ENCODE peak calls at places on chromosomes 12 and 14, in seven cellular contexts. D is ovary, M is A549, K is choroid plexus epithelial cell, L is skeletal muscle cell, R is GM23338, E is MM.1S. P is an unnamed sample.

GRCh38 chr12:108514973-108515814 is at the start of gene FICD:
- DNase-seq in D (peak), M (peak), K (peak), L (peak), R (peak), E (peak), P (peak)

GRCh38 chr14:88995437-88996198 is 171.2 kb downstream of the TTC8 start:
- DNase-seq in D (no peak), M (peak), K (peak), L (peak), R (no peak), E (no peak), P (peak)

GRCh38 chr12:75699728-75700496 is 188.5 kb upstream of the KRR1 start:
- DNase-seq in D (no peak), M (no peak), K (peak), L (no peak), R (peak), E (no peak), P (peak)

GRCh38 chr12:128743911-128744310 is 79.8 kb downstream of the SLC15A4 start:
- DNase-seq in D (no peak), M (no peak), K (no peak), L (no peak), R (no peak), E (no peak), P (no peak)

GRCh38 chr12:96112733-96113132 is 77.3 kb upstream of the LTA4H start:
- DNase-seq in D (no peak), M (no peak), K (no peak), L (no peak), R (no peak), E (no peak), P (no peak)

GRCh38 chr12:47860279-47860841 is 40.7 kb upstream of the HDAC7 start:
- DNase-seq in D (no peak), M (no peak), K (no peak), L (no peak), R (no peak), E (no peak), P (no peak)

GRCh38 chr14:92917041-92917940 is 5.7 kb upstream of the CHGA start:
- DNase-seq in D (no peak), M (no peak), K (no peak), L (no peak), R (no peak), E (no peak), P (no peak)

GRCh38 chr14:23182372-23183014 is 967 bp downstream of the SLC7A8 start:
- DNase-seq in D (peak), M (no peak), K (no peak), L (no peak), R (peak), E (peak), P (no peak)

GRCh38 chr12:70719672-70720420 is 82.6 kb upstream of the PTPRB start:
- DNase-seq in D (no peak), M (no peak), K (peak), L (peak), R (peak), E (peak), P (peak)

GRCh38 chr12:58583956-58584355 is 336.3 kb downstream of the LRIG3 start:
- DNase-seq in D (no peak), M (no peak), K (no peak), L (no peak), R (no peak), E (no peak), P (no peak)

GRCh38 chr14:97513891-97514290 is 716.7 kb downstream of the VRK1 start:
- DNase-seq in D (no peak), M (no peak), K (no peak), L (no peak), R (no peak), E (no peak), P (no peak)

GRCh38 chr14:23445773-23446172 is 10.3 kb upstream of the MYH7 start:
- DNase-seq in D (no peak), M (no peak), K (no peak), L (no peak), R (no peak), E (no peak), P (no peak)

GRCh38 chr14:31877333-31877798 is 199.7 kb upstream of the ARHGAP5 start:
- DNase-seq in D (no peak), M (no peak), K (peak), L (peak), R (no peak), E (no peak), P (peak)

GRCh38 chr12:109264095-109264942 is 44.8 kb downstream of the FOXN4 start:
- DNase-seq in D (peak), M (peak), K (peak), L (no peak), R (peak), E (peak), P (peak)

GRCh38 chr14:69666698-69667211 is 55.4 kb downstream of the SUSD6 start:
- DNase-seq in D (no peak), M (peak), K (no peak), L (no peak), R (no peak), E (no peak), P (peak)

GRCh38 chr12:27969901-27970390 is 2.6 kb downstream of the PTHLH start:
- DNase-seq in D (peak), M (peak), K (peak), L (no peak), R (peak), E (peak), P (peak)

GRCh38 chr12:124544311-124544970 is 23.0 kb downstream of the NCOR2 start:
- DNase-seq in D (no peak), M (no peak), K (no peak), L (no peak), R (no peak), E (no peak), P (no peak)

GRCh38 chr14:61254803-61255526 is 26.2 kb downstream of the TMEM30B start:
- DNase-seq in D (no peak), M (no peak), K (no peak), L (no peak), R (peak), E (no peak), P (no peak)

GRCh38 chr14:97723834-97724770 is 926.9 kb downstream of the VRK1 start:
- DNase-seq in D (no peak), M (no peak), K (no peak), L (no peak), R (no peak), E (no peak), P (no peak)

GRCh38 chr12:132517013-132517739 is 27.2 kb downstream of the FBRSL1 start:
- DNase-seq in D (no peak), M (no peak), K (no peak), L (no peak), R (no peak), E (no peak), P (no peak)

GRCh38 chr12:125330645-125331341 is 265.6 kb downstream of the AACS start:
- DNase-seq in D (peak), M (peak), K (peak), L (no peak), R (peak), E (peak), P (peak)

GRCh38 chr14:105059035-105059916 is 6.0 kb downstream of the GPR132 start:
- DNase-seq in D (no peak), M (no peak), K (no peak), L (no peak), R (peak), E (no peak), P (no peak)

GRCh38 chr14:32200368-32201195 is 1.3 kb upstream of the RNU6-7 start:
- DNase-seq in D (no peak), M (no peak), K (no peak), L (no peak), R (no peak), E (peak), P (no peak)

GRCh38 chr14:81264011-81264410 is 43.3 kb upstream of the GTF2A1 start:
- DNase-seq in D (no peak), M (no peak), K (no peak), L (no peak), R (no peak), E (no peak), P (no peak)

GRCh38 chr14:24366664-24367505 is 1.1 kb upstream of the NFATC4 start:
- DNase-seq in D (peak), M (peak), K (peak), L (peak), R (peak), E (peak), P (peak)

GRCh38 chr12:94305293-94305957 is 154.2 kb downstream of the CEP83 start:
- DNase-seq in D (no peak), M (no peak), K (peak), L (no peak), R (peak), E (no peak), P (peak)

GRCh38 chr12:42086021-42086420 is 58.7 kb downstream of the GXYLT1 start:
- DNase-seq in D (no peak), M (no peak), K (peak), L (peak), R (no peak), E (no peak), P (peak)

GRCh38 chr14:77064535-77065178 is 33.4 kb upstream of the CIPC start:
- DNase-seq in D (no peak), M (no peak), K (no peak), L (no peak), R (no peak), E (no peak), P (no peak)

GRCh38 chr14:73369433-73369832 is 88.9 kb downstream of the NUMB start:
- DNase-seq in D (no peak), M (no peak), K (no peak), L (no peak), R (no peak), E (no peak), P (no peak)

GRCh38 chr14:21724115-21724973 is 50.7 kb upstream of the OR4E1 start:
- DNase-seq in D (no peak), M (no peak), K (no peak), L (no peak), R (no peak), E (no peak), P (no peak)

GRCh38 chr14:21721504-21721903 is 47.9 kb upstream of the OR4E1 start:
- DNase-seq in D (no peak), M (no peak), K (no peak), L (no peak), R (no peak), E (no peak), P (no peak)

GRCh38 chr14:21719841-21720240 is 46.2 kb upstream of the OR4E1 start:
- DNase-seq in D (no peak), M (no peak), K (no peak), L (no peak), R (no peak), E (no peak), P (no peak)

GRCh38 chr14:21723431-21724045 is 49.9 kb upstream of the OR4E1 start:
- DNase-seq in D (no peak), M (peak), K (peak), L (no peak), R (peak), E (peak), P (no peak)
- H3K4me3 ChIP-seq in D (no peak), M (no peak), K (no peak), L (no peak), R (no peak), E (peak), P (no peak)

DNA sequence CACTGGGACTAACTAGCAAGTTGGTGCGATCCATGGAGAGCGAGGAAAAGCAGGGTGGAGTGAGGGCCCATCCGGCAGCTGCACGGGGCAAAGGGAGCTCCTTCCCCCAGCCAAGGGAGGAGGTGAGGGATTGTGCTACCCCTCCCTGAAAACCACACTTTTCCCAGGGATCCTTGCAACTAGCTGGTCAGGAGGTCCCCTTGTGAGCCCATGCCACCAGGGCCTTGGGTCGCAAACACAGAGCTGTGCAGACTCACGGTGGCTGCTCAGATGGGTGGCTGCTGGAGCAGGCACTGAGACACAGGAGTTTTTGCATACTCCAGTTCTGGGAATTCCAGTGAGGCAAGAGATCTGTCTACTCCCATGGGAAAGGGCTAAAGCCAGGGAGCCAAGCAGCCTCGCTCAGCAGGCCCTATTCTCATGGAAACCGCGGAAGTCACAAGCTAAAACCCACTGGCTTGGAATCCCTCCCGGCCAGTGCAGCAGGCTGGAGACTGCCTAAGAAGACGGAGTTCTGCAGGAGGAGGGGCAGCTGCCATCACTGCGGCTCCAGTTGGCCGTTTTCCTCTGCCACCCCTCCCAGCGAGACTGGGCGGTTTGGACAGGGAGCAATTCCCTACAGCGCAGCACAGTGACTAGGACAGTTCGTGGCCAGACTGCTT is 10.9 kb upstream of the ZNF705A start:
- DNase-seq in D (peak), M (no peak), K (peak), L (peak), R (peak), E (no peak), P (peak)
- H3K4me3 ChIP-seq in D (no peak), M (no peak), K (peak), L (peak), R (no peak), E (no peak), P (no peak)

GRCh38 chr14:103090481-103091020 is 4.0 kb upstream of the EXOC3L4 start:
- DNase-seq in D (no peak), M (no peak), K (no peak), L (no peak), R (no peak), E (no peak), P (no peak)
- H3K4me3 ChIP-seq in D (no peak), M (peak), K (no peak), L (no peak), R (peak), E (no peak), P (no peak)

GRCh38 chr12:53976823-53977595 is 2.3 kb upstream of the HOTAIR start:
- DNase-seq in D (no peak), M (no peak), K (no peak), L (no peak), R (no peak), E (no peak), P (no peak)
- H3K4me3 ChIP-seq in D (no peak), M (no peak), K (no peak), L (peak), R (no peak), E (no peak), P (no peak)

GRCh38 chr12:113881588-113881987 is 84.5 kb downstream of the RBM19 start:
- DNase-seq in D (no peak), M (no peak), K (no peak), L (no peak), R (no peak), E (no peak), P (no peak)

GRCh38 chr12:113882690-113883089 is 83.4 kb downstream of the RBM19 start:
- DNase-seq in D (no peak), M (no peak), K (no peak), L (no peak), R (no peak), E (no peak), P (no peak)

GRCh38 chr12:113879658-113880057 is 86.5 kb downstream of the RBM19 start:
- DNase-seq in D (no peak), M (no peak), K (no peak), L (no peak), R (no peak), E (no peak), P (no peak)

GRCh38 chr12:113880993-113881392 is 85.1 kb downstream of the RBM19 start:
- DNase-seq in D (no peak), M (no peak), K (no peak), L (no peak), R (no peak), E (no peak), P (no peak)

GRCh38 chr12:113880337-113880736 is 85.8 kb downstream of the RBM19 start:
- DNase-seq in D (no peak), M (no peak), K (no peak), L (no peak), R (no peak), E (no peak), P (no peak)
- H3K4me3 ChIP-seq in D (no peak), M (no peak), K (no peak), L (no peak), R (no peak), E (no peak), P (no peak)

DNA sequence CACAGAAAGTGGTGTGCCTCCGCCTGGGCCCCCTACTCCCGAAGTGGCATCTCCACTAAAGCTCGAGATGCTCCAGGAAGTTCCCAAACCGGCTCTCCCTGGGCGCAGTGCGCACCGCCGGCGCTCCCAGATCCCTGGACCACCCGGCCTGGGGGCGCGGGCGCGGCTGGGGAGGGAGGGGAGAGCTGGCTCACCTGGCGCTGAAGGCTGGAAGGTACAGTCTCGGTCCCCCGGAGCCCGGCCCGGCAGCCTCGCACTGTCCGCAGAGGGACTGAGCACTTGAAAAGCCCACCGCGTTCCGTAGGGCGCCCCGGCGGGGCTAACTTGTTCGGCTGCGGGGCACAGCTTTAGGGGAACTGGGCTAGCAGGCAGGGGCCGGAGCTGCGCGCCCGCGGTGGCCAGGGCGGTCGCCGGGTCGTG is 558 bp downstream of the DBX2 start:
- DNase-seq in D (no peak), M (no peak), K (no peak), L (no peak), R (peak), E (no peak), P (no peak)
- H3K4me3 ChIP-seq in D (no peak), M (peak), K (no peak), L (no peak), R (peak), E (no peak), P (no peak)

DNA sequence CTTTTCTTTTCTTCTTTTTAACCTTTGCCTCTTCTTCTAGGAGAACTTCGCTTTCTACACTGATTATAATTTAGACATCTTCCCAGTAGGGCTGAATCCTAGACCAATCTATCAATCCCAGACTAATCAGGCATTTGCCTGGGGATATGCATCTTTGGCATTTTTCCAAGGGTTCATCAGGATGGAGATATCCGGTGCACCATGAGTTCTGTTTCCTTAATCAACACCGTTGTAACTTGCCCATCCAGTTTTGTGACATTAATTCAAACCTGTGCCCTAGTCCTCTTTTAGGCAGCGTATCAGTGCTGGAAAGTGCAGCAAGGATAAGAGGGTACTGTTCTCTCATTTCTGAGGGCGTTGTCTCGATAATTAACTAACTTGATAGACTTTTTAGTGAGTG is 617 bp upstream of the MGP start:
- DNase-seq in D (no peak), M (no peak), K (no peak), L (no peak), R (no peak), E (no peak), P (no peak)
- H3K4me3 ChIP-seq in D (no peak), M (no peak), K (no peak), L (no peak), R (no peak), E (no peak), P (no peak)

GRCh38 chr12:64652346-64652745 is 42.1 kb downstream of the RASSF3 start:
- DNase-seq in D (no peak), M (no peak), K (no peak), L (no peak), R (no peak), E (no peak), P (no peak)

GRCh38 chr12:64656429-64656828 is 46.1 kb downstream of the RASSF3 start:
- DNase-seq in D (no peak), M (no peak), K (no peak), L (no peak), R (no peak), E (no peak), P (no peak)

GRCh38 chr12:64653123-64653522 is 42.8 kb downstream of the RASSF3 start:
- DNase-seq in D (no peak), M (no peak), K (no peak), L (no peak), R (no peak), E (no peak), P (no peak)

GRCh38 chr12:64658892-64659481 is 48.7 kb downstream of the RASSF3 start:
- DNase-seq in D (no peak), M (no peak), K (no peak), L (no peak), R (no peak), E (no peak), P (no peak)

DNA sequence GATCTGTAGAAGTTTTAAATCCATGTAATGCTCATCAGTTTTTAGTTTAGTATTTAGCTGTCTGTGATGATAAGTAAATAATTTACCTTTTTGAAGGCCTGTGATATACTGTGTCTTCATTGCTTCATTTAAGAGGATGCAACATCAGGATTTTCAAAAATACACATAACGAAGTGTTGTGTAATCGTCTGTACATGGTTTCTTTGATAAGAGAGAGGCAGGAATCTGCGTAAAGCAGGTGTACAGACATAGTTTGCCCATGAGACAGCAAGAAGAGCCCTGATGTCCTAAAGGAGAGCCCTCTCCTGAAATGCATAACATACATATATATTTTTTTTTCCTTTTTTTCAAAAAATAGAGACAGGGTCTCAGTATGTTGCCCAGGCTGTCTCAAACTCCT is 44.8 kb downstream of the RASSF3 start:
- DNase-seq in D (no peak), M (no peak), K (no peak), L (no peak), R (no peak), E (no peak), P (no peak)
- H3K4me3 ChIP-seq in D (no peak), M (no peak), K (no peak), L (no peak), R (no peak), E (no peak), P (no peak)

DNA sequence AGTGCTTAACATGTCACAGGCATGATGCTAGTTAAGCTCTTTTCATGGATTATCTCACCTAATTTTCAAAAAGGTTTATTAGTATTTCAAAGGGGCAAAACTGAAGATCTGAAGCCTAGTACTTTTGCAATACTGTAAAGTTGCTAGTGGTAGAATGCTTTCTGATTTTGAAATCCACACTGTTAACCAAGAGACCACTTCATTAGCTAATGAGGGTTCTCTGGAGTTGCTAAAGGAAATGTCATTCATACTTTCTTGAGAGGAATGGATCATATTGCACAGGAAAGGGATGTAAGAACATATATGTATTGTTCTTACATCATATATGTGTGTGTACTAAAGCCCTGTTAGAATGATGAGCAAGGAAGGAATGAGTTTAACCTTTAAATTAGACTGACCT is 39.0 kb upstream of the LDHB start:
- DNase-seq in D (no peak), M (no peak), K (peak), L (no peak), R (no peak), E (no peak), P (no peak)
- H3K4me3 ChIP-seq in D (no peak), M (no peak), K (no peak), L (no peak), R (no peak), E (no peak), P (no peak)

P was measured in astrocyte of the spinal cord.